ENCODE peak calls at places on chromosomes 7 and 10, in eight cellular contexts. L is hepatocyte, R is fibroblast of lung, M is IMR-90, E is dorsolateral prefrontal cortex, D is RWPE2, V is A549, Y is ovary. G is an unnamed sample.

GRCh38 chr7:128167316-128167691 is 73.8 kb upstream of the LEP start:
- DNase-seq in L (peak), R (peak), M (peak), E (no peak), D (no peak), V (peak), Y (peak), G (peak)

GRCh38 chr7:17939111-17939669 is 1.1 kb downstream of the SNX13 start:
- DNase-seq in L (peak), R (peak), M (peak), E (no peak), D (no peak), V (peak), Y (no peak), G (peak)

GRCh38 chr10:43395571-43396060 is 13.4 kb downstream of the HNRNPF start:
- DNase-seq in L (peak), R (no peak), M (peak), E (no peak), D (no peak), V (no peak), Y (peak), G (no peak)

GRCh38 chr7:11552676-11553075 is 279.3 kb downstream of the THSD7A start:
- DNase-seq in L (no peak), R (no peak), M (no peak), E (no peak), D (no peak), V (no peak), Y (no peak), G (no peak)

GRCh38 chr10:92761576-92761975 is 71.8 kb downstream of the HHEX start:
- DNase-seq in L (no peak), R (no peak), M (no peak), E (no peak), D (no peak), V (no peak), Y (no peak), G (no peak)

GRCh38 chr7:84237533-84238173 is 43.1 kb upstream of the SEMA3A start:
- DNase-seq in L (no peak), R (peak), M (peak), E (no peak), D (no peak), V (peak), Y (no peak), G (no peak)

GRCh38 chr10:71078454-71079145 is 133.8 kb upstream of the UNC5B start:
- DNase-seq in L (no peak), R (no peak), M (no peak), E (no peak), D (peak), V (no peak), Y (no peak), G (no peak)

GRCh38 chr10:131825960-131826650 is 74.7 kb upstream of the PPP2R2D start:
- DNase-seq in L (no peak), R (no peak), M (no peak), E (peak), D (peak), V (no peak), Y (no peak), G (no peak)

GRCh38 chr10:113226404-113226803 is 276.4 kb downstream of the TCF7L2 start:
- DNase-seq in L (no peak), R (no peak), M (no peak), E (no peak), D (no peak), V (no peak), Y (no peak), G (no peak)

GRCh38 chr10:31186225-31187010 is 132.6 kb upstream of the ZEB1 start:
- DNase-seq in L (no peak), R (no peak), M (no peak), E (no peak), D (no peak), V (no peak), Y (no peak), G (no peak)

GRCh38 chr10:794382-794956 is 105.0 kb upstream of the DIP2C start:
- DNase-seq in L (no peak), R (peak), M (peak), E (no peak), D (no peak), V (no peak), Y (peak), G (no peak)

GRCh38 chr10:101536800-101537199 is 51.3 kb downstream of the POLL start:
- DNase-seq in L (no peak), R (peak), M (peak), E (no peak), D (no peak), V (peak), Y (no peak), G (no peak)

GRCh38 chr7:47405921-47406765 is 175.8 kb downstream of the TNS3 start:
- DNase-seq in L (no peak), R (peak), M (peak), E (no peak), D (peak), V (no peak), Y (peak), G (peak)

GRCh38 chr7:151064993-151065392 is 5.6 kb downstream of the SLC4A2 start:
- DNase-seq in L (no peak), R (no peak), M (no peak), E (no peak), D (no peak), V (no peak), Y (no peak), G (no peak)

GRCh38 chr7:143284591-143285453 is at the start of gene TMEM139:
- DNase-seq in L (peak), R (no peak), M (no peak), E (no peak), D (no peak), V (no peak), Y (no peak), G (peak)

GRCh38 chr10:43237128-43237527 is 29.7 kb downstream of the RASGEF1A start:
- DNase-seq in L (no peak), R (no peak), M (no peak), E (peak), D (no peak), V (no peak), Y (peak), G (no peak)

GRCh38 chr10:70675496-70676161 is 3.3 kb downstream of the ADAMTS14 start:
- DNase-seq in L (no peak), R (no peak), M (no peak), E (no peak), D (no peak), V (no peak), Y (no peak), G (no peak)

GRCh38 chr10:99207340-99207739 is 28.3 kb downstream of the HPSE2 start:
- DNase-seq in L (no peak), R (no peak), M (no peak), E (no peak), D (no peak), V (no peak), Y (no peak), G (no peak)

GRCh38 chr7:19899517-19899916 is 126.1 kb upstream of the TMEM196 start:
- DNase-seq in L (no peak), R (peak), M (no peak), E (no peak), D (no peak), V (peak), Y (no peak), G (no peak)

GRCh38 chr7:37832194-37832593 is 16.2 kb upstream of the NME8 start:
- DNase-seq in L (peak), R (peak), M (no peak), E (peak), D (peak), V (peak), Y (peak), G (peak)

GRCh38 chr10:51235865-51236264 is 161.6 kb downstream of the PRKG1 start:
- DNase-seq in L (no peak), R (no peak), M (no peak), E (no peak), D (no peak), V (no peak), Y (no peak), G (no peak)

GRCh38 chr10:118213456-118213855 is 128.7 kb downstream of the FAM204A start:
- DNase-seq in L (no peak), R (no peak), M (no peak), E (no peak), D (no peak), V (no peak), Y (no peak), G (no peak)

GRCh38 chr7:110557-111232 is 81.7 kb upstream of the FAM20C start:
- DNase-seq in L (no peak), R (no peak), M (no peak), E (no peak), D (no peak), V (no peak), Y (no peak), G (no peak)

DNA sequence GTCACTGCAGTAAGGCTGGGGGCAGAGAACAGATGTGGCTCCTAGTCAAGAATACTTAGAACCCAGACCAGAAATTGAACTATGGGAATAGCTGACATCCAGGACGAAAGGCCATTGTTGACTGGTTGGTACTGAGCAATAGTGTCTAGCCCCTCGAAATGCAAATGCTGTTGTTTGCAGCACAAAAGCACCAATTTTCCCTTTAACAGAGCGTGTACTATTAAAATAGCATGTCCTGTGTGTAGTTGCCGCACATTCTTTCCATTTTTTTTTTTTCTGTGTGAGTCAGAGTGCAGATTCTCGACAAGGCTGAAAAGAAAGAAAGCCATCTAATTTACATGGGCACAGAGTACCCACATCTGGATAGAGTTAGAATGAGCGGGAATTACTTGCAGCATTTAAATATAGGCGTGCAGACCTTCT is 302.4 kb downstream of the PTEN start:
- DNase-seq in L (no peak), R (no peak), M (peak), E (no peak), D (no peak), V (no peak), Y (no peak), G (no peak)
- H3K27ac ChIP-seq in L (peak), R (no peak), M (no peak), E (no peak), D (no peak), V (no peak), Y (no peak), G (no peak)

DNA sequence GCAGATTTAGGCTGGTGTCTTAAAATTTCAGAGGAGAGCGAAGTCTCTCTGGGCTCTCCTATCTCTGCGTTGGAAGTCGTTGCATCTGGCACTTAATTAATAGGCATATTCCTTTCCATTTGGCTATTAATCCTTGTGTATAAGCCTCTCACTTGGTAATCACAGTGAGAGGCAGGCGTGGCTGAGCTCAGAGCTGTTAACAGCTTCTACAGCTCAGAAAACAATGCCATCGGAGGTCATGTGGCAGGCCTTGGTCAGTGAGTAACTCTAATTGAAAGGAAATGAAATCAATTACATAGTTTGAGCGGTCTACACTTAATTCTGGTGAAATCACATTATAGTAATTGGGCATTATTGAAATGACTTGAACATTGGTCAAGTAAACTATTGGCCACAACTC is 135.1 kb downstream of the DPY19L1 start:
- DNase-seq in L (no peak), R (no peak), M (no peak), E (no peak), D (no peak), V (no peak), Y (no peak), G (no peak)
- TF ChIP-seq CTCF in L (no peak), R (no peak), M (no peak), E (no peak), D (no peak), V (no peak), Y (no peak), G (no peak)

DNA sequence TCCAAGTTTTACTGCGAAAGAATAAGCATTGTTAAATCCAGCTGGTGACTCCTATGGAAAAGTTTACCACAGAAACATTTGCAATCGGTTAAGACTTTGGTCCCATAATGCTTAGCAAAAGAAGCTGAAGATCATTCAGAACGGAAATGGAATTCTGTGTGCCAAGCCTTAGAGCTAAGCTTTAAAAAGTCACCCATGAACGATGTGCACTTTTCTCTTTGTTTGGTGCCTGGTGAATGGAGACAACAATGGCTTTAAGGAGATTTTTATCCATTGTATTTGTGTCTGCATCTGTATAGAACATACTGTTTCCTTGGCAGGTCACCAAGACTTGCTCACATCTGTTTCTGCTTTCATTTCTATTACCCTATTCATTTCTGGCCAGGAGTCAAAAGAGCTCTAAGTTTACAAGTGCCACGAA is 26.3 kb upstream of the COL1A2 start:
- DNase-seq in L (peak), R (peak), M (peak), E (no peak), D (no peak), V (no peak), Y (no peak), G (peak)
- H3K27ac ChIP-seq in L (peak), R (peak), M (peak), E (no peak), D (peak), V (no peak), Y (no peak), G (no peak)

GRCh38 chr7:104642551-104642950 is 314.1 kb downstream of the LHFPL3 start:
- DNase-seq in L (no peak), R (no peak), M (no peak), E (no peak), D (no peak), V (no peak), Y (no peak), G (no peak)

DNA sequence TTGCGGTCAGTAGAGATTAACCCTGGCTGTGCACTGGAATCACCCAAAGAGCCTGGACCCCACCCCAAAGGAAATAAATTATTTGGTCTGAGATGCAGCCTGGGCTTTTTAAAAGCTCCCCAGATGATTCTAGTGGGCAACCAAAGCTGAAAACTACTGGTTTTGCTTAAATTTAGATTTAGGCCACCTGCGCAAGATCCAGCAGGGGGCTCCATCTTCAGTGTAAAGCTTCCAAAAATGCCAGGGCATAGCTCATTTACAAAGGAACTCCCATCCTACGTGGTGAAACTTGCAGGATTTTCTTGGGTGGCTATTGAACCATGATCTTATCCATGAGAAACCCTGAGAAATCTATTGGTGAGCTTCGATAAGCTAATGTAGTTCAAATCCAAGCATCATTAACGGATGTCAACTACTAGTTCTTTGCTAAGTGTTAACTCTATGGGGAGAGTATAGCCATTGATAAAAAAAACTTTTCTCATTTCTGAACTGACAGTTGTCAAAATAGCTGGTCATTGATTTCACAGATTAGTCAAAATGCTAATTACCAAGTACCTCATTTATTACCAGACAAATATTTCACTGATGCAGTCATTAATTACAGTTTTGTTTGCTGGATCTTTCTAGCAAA is 315.3 kb downstream of the LHFPL3 start:
- DNase-seq in L (peak), R (peak), M (no peak), E (no peak), D (no peak), V (peak), Y (no peak), G (no peak)
- TF ChIP-seq CTCF in L (peak), R (peak), M (peak), E (no peak), D (peak), V (peak), Y (no peak), G (no peak)

GRCh38 chr7:23956769-23957556 is 246.9 kb downstream of the STK31 start:
- DNase-seq in L (peak), R (no peak), M (peak), E (no peak), D (no peak), V (no peak), Y (no peak), G (no peak)
- H3K27ac ChIP-seq in L (peak), R (no peak), M (no peak), E (no peak), D (no peak), V (no peak), Y (no peak), G (no peak)

GRCh38 chr7:123494193-123494796 is 40.1 kb downstream of the IQUB start:
- DNase-seq in L (peak), R (peak), M (peak), E (no peak), D (no peak), V (peak), Y (no peak), G (peak)

DNA sequence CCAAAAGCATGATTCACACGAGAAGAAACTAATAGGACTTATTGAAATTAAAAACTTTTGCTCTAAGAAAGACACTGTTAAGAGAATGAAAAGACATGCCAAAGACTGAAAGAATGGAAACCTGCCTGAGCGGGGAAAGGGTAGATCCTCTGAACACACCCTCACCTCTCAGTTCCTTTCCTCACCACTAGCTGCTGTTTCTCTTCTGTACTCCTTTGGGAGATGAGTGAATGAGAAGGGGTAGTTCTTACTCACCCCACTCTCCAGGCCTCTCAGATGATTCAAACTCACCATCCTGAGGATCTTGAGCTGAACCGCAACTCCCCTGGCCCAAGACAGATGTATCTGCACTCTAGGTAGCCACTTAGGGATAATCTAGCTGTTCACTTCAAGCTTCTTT is 41.9 kb downstream of the IQUB start:
- DNase-seq in L (no peak), R (no peak), M (no peak), E (no peak), D (no peak), V (no peak), Y (no peak), G (no peak)
- TF ChIP-seq CTCF in L (no peak), R (no peak), M (no peak), E (no peak), D (no peak), V (no peak), Y (no peak), G (no peak)

GRCh38 chr7:106224797-106225196 is 60.0 kb downstream of the NAMPT start:
- DNase-seq in L (no peak), R (no peak), M (no peak), E (no peak), D (no peak), V (no peak), Y (no peak), G (no peak)
- H3K27ac ChIP-seq in L (no peak), R (no peak), M (no peak), E (no peak), D (no peak), V (no peak), Y (no peak), G (no peak)

G was measured in body of pancreas.